ENCODE peak calls at places on chromosome 11, in seven cellular contexts. One of them, this sample, is unnamed.

GRCh38 chr11:864928-865327 is 22.3 kb downstream of the TSPAN4 start:
- DNase-seq in esophagus squamous epithelium: no peak
- DNase-seq in spleen: no peak
- DNase-seq in breast epithelium: no peak
- DNase-seq in tibial nerve: no peak
- DNase-seq in ovary: no peak
- DNase-seq in sigmoid colon: no peak
- DNase-seq in this sample: no peak

GRCh38 chr11:12276356-12276755 is 101.0 kb upstream of the PARVA start:
- DNase-seq in esophagus squamous epithelium: no peak
- DNase-seq in spleen: no peak
- DNase-seq in breast epithelium: no peak
- DNase-seq in tibial nerve: no peak
- DNase-seq in ovary: peak; percentile 7
- DNase-seq in sigmoid colon: peak; percentile 35
- DNase-seq in this sample: no peak

GRCh38 chr11:100774859-100775258 is 87.8 kb downstream of the ARHGAP42 start:
- DNase-seq in esophagus squamous epithelium: no peak
- DNase-seq in spleen: no peak
- DNase-seq in breast epithelium: no peak
- DNase-seq in tibial nerve: no peak
- DNase-seq in ovary: no peak
- DNase-seq in sigmoid colon: no peak
- DNase-seq in this sample: no peak

GRCh38 chr11:36088234-36088975 is 144.5 kb downstream of the LDLRAD3 start:
- DNase-seq in esophagus squamous epithelium: no peak
- DNase-seq in spleen: no peak
- DNase-seq in breast epithelium: no peak
- DNase-seq in tibial nerve: no peak
- DNase-seq in ovary: no peak
- DNase-seq in sigmoid colon: no peak
- DNase-seq in this sample: no peak

GRCh38 chr11:129143335-129143734 is 48.8 kb downstream of the ARHGAP32 start:
- DNase-seq in esophagus squamous epithelium: no peak
- DNase-seq in spleen: no peak
- DNase-seq in breast epithelium: no peak
- DNase-seq in tibial nerve: peak; percentile 53
- DNase-seq in ovary: peak; percentile 68
- DNase-seq in sigmoid colon: peak; percentile 88
- DNase-seq in this sample: no peak

GRCh38 chr11:8318536-8318935 is 54.9 kb upstream of the LMO1 start:
- DNase-seq in esophagus squamous epithelium: no peak
- DNase-seq in spleen: peak; percentile 70
- DNase-seq in breast epithelium: peak; percentile 20
- DNase-seq in tibial nerve: no peak
- DNase-seq in ovary: no peak
- DNase-seq in sigmoid colon: peak; percentile 55
- DNase-seq in this sample: no peak

GRCh38 chr11:1384206-1384965 is 5.3 kb upstream of the BRSK2 start:
- DNase-seq in esophagus squamous epithelium: no peak
- DNase-seq in spleen: peak; percentile 85
- DNase-seq in breast epithelium: no peak
- DNase-seq in tibial nerve: no peak
- DNase-seq in ovary: no peak
- DNase-seq in sigmoid colon: no peak
- DNase-seq in this sample: no peak

GRCh38 chr11:69808708-69809107 is 10.5 kb downstream of the FGF3 start:
- DNase-seq in esophagus squamous epithelium: no peak
- DNase-seq in spleen: no peak
- DNase-seq in breast epithelium: no peak
- DNase-seq in tibial nerve: no peak
- DNase-seq in ovary: no peak
- DNase-seq in sigmoid colon: no peak
- DNase-seq in this sample: no peak

GRCh38 chr11:2559527-2560311 is 114.9 kb downstream of the KCNQ1 start:
- DNase-seq in esophagus squamous epithelium: no peak
- DNase-seq in spleen: peak; percentile 75
- DNase-seq in breast epithelium: no peak
- DNase-seq in tibial nerve: peak; percentile 9
- DNase-seq in ovary: peak; percentile 8
- DNase-seq in sigmoid colon: peak; percentile 40
- DNase-seq in this sample: no peak

GRCh38 chr11:94885133-94885532 is 88.2 kb downstream of the CWC15 start:
- DNase-seq in esophagus squamous epithelium: no peak
- DNase-seq in spleen: no peak
- DNase-seq in breast epithelium: no peak
- DNase-seq in tibial nerve: no peak
- DNase-seq in ovary: no peak
- DNase-seq in sigmoid colon: no peak
- DNase-seq in this sample: no peak

GRCh38 chr11:2158291-2158737 is 2.7 kb downstream of the INS start:
- DNase-seq in esophagus squamous epithelium: no peak
- DNase-seq in spleen: no peak
- DNase-seq in breast epithelium: no peak
- DNase-seq in tibial nerve: no peak
- DNase-seq in ovary: no peak
- DNase-seq in sigmoid colon: no peak
- DNase-seq in this sample: no peak

GRCh38 chr11:73976451-73977151 is 6.0 kb downstream of the UCP2 start:
- DNase-seq in esophagus squamous epithelium: no peak
- DNase-seq in spleen: peak; percentile 77
- DNase-seq in breast epithelium: peak; percentile 47
- DNase-seq in tibial nerve: no peak
- DNase-seq in ovary: no peak
- DNase-seq in sigmoid colon: peak; percentile 56
- DNase-seq in this sample: no peak

GRCh38 chr11:91220476-91221202 is 997.8 kb upstream of the CHORDC1 start:
- DNase-seq in esophagus squamous epithelium: no peak
- DNase-seq in spleen: no peak
- DNase-seq in breast epithelium: no peak
- DNase-seq in tibial nerve: no peak
- DNase-seq in ovary: no peak
- DNase-seq in sigmoid colon: no peak
- DNase-seq in this sample: no peak

GRCh38 chr11:120182357-120182756 is 28.5 kb upstream of the OAF start:
- DNase-seq in esophagus squamous epithelium: no peak
- DNase-seq in spleen: peak; percentile 51
- DNase-seq in breast epithelium: no peak
- DNase-seq in tibial nerve: no peak
- DNase-seq in ovary: no peak
- DNase-seq in sigmoid colon: peak; percentile 28
- DNase-seq in this sample: no peak

GRCh38 chr11:6480299-6480914 is 724 bp downstream of the ARFIP2 start:
- DNase-seq in esophagus squamous epithelium: no peak
- DNase-seq in spleen: no peak
- DNase-seq in breast epithelium: no peak
- DNase-seq in tibial nerve: no peak
- DNase-seq in ovary: no peak
- DNase-seq in sigmoid colon: no peak
- DNase-seq in this sample: no peak

GRCh38 chr11:27861706-27862430 is 161.6 kb upstream of the BDNF start:
- DNase-seq in esophagus squamous epithelium: no peak
- DNase-seq in spleen: no peak
- DNase-seq in breast epithelium: no peak
- DNase-seq in tibial nerve: no peak
- DNase-seq in ovary: no peak
- DNase-seq in sigmoid colon: no peak
- DNase-seq in this sample: no peak

GRCh38 chr11:1480555-1481482 is 5.8 kb downstream of the MOB2 start:
- DNase-seq in esophagus squamous epithelium: no peak
- DNase-seq in spleen: peak; percentile 67
- DNase-seq in breast epithelium: no peak
- DNase-seq in tibial nerve: no peak
- DNase-seq in ovary: no peak
- DNase-seq in sigmoid colon: peak; percentile 68
- DNase-seq in this sample: no peak

GRCh38 chr11:113876798-113877672 is 1.7 kb upstream of the USP28 start:
- DNase-seq in esophagus squamous epithelium: no peak
- DNase-seq in spleen: no peak
- DNase-seq in breast epithelium: no peak
- DNase-seq in tibial nerve: no peak
- DNase-seq in ovary: no peak
- DNase-seq in sigmoid colon: no peak
- DNase-seq in this sample: no peak

GRCh38 chr11:3949132-3949531 is 93.7 kb downstream of the STIM1 start:
- DNase-seq in esophagus squamous epithelium: no peak
- DNase-seq in spleen: no peak
- DNase-seq in breast epithelium: no peak
- DNase-seq in tibial nerve: no peak
- DNase-seq in ovary: no peak
- DNase-seq in sigmoid colon: no peak
- DNase-seq in this sample: no peak

GRCh38 chr11:6328321-6328720 is 8.0 kb upstream of the CAVIN3 start:
- DNase-seq in esophagus squamous epithelium: no peak
- DNase-seq in spleen: no peak
- DNase-seq in breast epithelium: no peak
- DNase-seq in tibial nerve: no peak
- DNase-seq in ovary: no peak
- DNase-seq in sigmoid colon: no peak
- DNase-seq in this sample: no peak

GRCh38 chr11:17558916-17559315 is 11.9 kb downstream of the OTOG start:
- DNase-seq in esophagus squamous epithelium: no peak
- DNase-seq in spleen: no peak
- DNase-seq in breast epithelium: peak; percentile 24
- DNase-seq in tibial nerve: no peak
- DNase-seq in ovary: no peak
- DNase-seq in sigmoid colon: peak; percentile 39
- DNase-seq in this sample: no peak

GRCh38 chr11:17561466-17562001 is 14.5 kb downstream of the OTOG start:
- DNase-seq in esophagus squamous epithelium: no peak
- DNase-seq in spleen: no peak
- DNase-seq in breast epithelium: peak; percentile 37
- DNase-seq in tibial nerve: no peak
- DNase-seq in ovary: no peak
- DNase-seq in sigmoid colon: peak; percentile 55
- DNase-seq in this sample: no peak

GRCh38 chr11:17559341-17560087 is 12.5 kb downstream of the OTOG start:
- DNase-seq in esophagus squamous epithelium: no peak
- DNase-seq in spleen: no peak
- DNase-seq in breast epithelium: peak; percentile 22
- DNase-seq in tibial nerve: no peak
- DNase-seq in ovary: no peak
- DNase-seq in sigmoid colon: peak; percentile 40
- DNase-seq in this sample: no peak

GRCh38 chr11:17561111-17561415 is 14.0 kb downstream of the OTOG start:
- DNase-seq in esophagus squamous epithelium: no peak
- DNase-seq in spleen: no peak
- DNase-seq in breast epithelium: peak; percentile 14
- DNase-seq in tibial nerve: no peak
- DNase-seq in ovary: no peak
- DNase-seq in sigmoid colon: peak; percentile 47
- DNase-seq in this sample: no peak

GRCh38 chr11:17560281-17561110 is 13.4 kb downstream of the OTOG start:
- DNase-seq in esophagus squamous epithelium: no peak
- DNase-seq in spleen: no peak
- DNase-seq in breast epithelium: peak; percentile 22
- DNase-seq in tibial nerve: no peak
- DNase-seq in ovary: no peak
- DNase-seq in sigmoid colon: peak; percentile 34
- DNase-seq in this sample: no peak
- TF ChIP-seq POLR2A in esophagus squamous epithelium: no peak
- TF ChIP-seq POLR2A in spleen: no peak
- TF ChIP-seq POLR2A in breast epithelium: no peak
- TF ChIP-seq POLR2A in tibial nerve: no peak
- TF ChIP-seq POLR2A in ovary: no peak
- TF ChIP-seq POLR2A in sigmoid colon: no peak
- TF ChIP-seq POLR2A in this sample: no peak

DNA sequence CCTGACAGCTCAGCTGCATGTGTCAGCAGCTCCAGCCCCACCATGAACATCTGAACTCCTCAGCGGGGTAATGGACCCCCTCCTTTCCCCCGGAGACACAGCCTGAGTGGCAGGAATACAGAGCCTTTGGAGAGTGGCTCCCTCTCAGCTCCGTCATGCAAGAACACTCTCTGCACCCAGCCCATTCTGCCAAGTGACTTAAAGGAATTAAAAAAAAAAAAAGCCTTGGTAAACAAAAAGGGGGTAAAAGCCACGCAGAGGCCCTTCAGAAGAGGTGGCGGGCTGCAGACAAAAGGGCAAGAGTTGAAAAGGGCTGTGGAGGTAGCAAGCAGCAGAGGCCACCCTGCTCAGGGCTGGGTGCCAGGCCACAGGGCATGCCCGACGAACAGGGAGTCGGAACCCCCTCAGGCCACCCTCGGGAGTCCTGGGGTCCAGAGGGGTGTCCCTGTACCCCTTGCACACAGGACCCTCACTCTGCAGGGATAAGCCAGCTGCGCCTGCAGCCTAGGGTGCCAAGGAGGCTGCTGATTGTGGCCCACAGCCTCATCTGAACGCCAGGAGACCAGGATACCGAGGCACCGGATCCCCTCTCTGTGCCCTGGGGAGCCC is 62.4 kb downstream of the MACROD1 start:
- DNase-seq in esophagus squamous epithelium: no peak
- DNase-seq in spleen: no peak
- DNase-seq in breast epithelium: no peak
- DNase-seq in tibial nerve: no peak
- DNase-seq in ovary: no peak
- DNase-seq in sigmoid colon: no peak
- DNase-seq in this sample: no peak
- H3K27me3 ChIP-seq in esophagus squamous epithelium: no peaks in the 10 kb centered on the region
- H3K27me3 ChIP-seq in spleen: no peaks in the 10 kb centered on the region
- H3K27me3 ChIP-seq in breast epithelium: no peaks in the 10 kb centered on the region
- H3K27me3 ChIP-seq in tibial nerve: no peaks in the 10 kb centered on the region
- H3K27me3 ChIP-seq in ovary: no peaks in the 10 kb centered on the region
- H3K27me3 ChIP-seq in sigmoid colon: no peaks in the 10 kb centered on the region
- H3K27me3 ChIP-seq in this sample: no peaks in the 10 kb centered on the region

GRCh38 chr11:61361686-61362541 is at the start of the genes CYB561A3 and TMEM138:
- DNase-seq in esophagus squamous epithelium: peak; percentile 83
- DNase-seq in spleen: peak; percentile 99
- DNase-seq in breast epithelium: peak; percentile 89
- DNase-seq in tibial nerve: peak; percentile 87
- DNase-seq in ovary: peak; percentile 90
- DNase-seq in sigmoid colon: peak; percentile 97
- DNase-seq in this sample: peak; percentile 94
- TF ChIP-seq POLR2A in esophagus squamous epithelium: peak; percentile 84
- TF ChIP-seq POLR2A in spleen: peak; percentile 94
- TF ChIP-seq POLR2A in breast epithelium: peak; percentile 24
- TF ChIP-seq POLR2A in tibial nerve: peak; percentile 74
- TF ChIP-seq POLR2A in ovary: peak; percentile 54
- TF ChIP-seq POLR2A in sigmoid colon: peak; percentile 85
- TF ChIP-seq POLR2A in this sample: peak; percentile 83

GRCh38 chr11:86809561-86809960 is 9.2 kb downstream of the PRSS23 start:
- DNase-seq in esophagus squamous epithelium: no peak
- DNase-seq in spleen: no peak
- DNase-seq in breast epithelium: no peak
- DNase-seq in tibial nerve: no peak
- DNase-seq in ovary: no peak
- DNase-seq in sigmoid colon: no peak
- DNase-seq in this sample: no peak

GRCh38 chr11:86812981-86813380 is 12.6 kb downstream of the PRSS23 start:
- DNase-seq in esophagus squamous epithelium: no peak
- DNase-seq in spleen: no peak
- DNase-seq in breast epithelium: no peak
- DNase-seq in tibial nerve: no peak
- DNase-seq in ovary: no peak
- DNase-seq in sigmoid colon: no peak
- DNase-seq in this sample: no peak

GRCh38 chr11:86814775-86815174 is 14.4 kb downstream of the PRSS23 start:
- DNase-seq in esophagus squamous epithelium: no peak
- DNase-seq in spleen: no peak
- DNase-seq in breast epithelium: no peak
- DNase-seq in tibial nerve: no peak
- DNase-seq in ovary: no peak
- DNase-seq in sigmoid colon: no peak
- DNase-seq in this sample: no peak

GRCh38 chr11:86812322-86812670 is 12.0 kb downstream of the PRSS23 start:
- DNase-seq in esophagus squamous epithelium: no peak
- DNase-seq in spleen: no peak
- DNase-seq in breast epithelium: no peak
- DNase-seq in tibial nerve: no peak
- DNase-seq in ovary: no peak
- DNase-seq in sigmoid colon: no peak
- DNase-seq in this sample: no peak

GRCh38 chr11:86811637-86812321 is 11.4 kb downstream of the PRSS23 start:
- DNase-seq in esophagus squamous epithelium: no peak
- DNase-seq in spleen: no peak
- DNase-seq in breast epithelium: no peak
- DNase-seq in tibial nerve: no peak
- DNase-seq in ovary: no peak
- DNase-seq in sigmoid colon: no peak
- DNase-seq in this sample: no peak
- H3K27me3 ChIP-seq in esophagus squamous epithelium: no peaks in the 10 kb centered on the region
- H3K27me3 ChIP-seq in spleen: no peaks in the 10 kb centered on the region
- H3K27me3 ChIP-seq in breast epithelium: no peaks in the 10 kb centered on the region
- H3K27me3 ChIP-seq in tibial nerve: no peaks in the 10 kb centered on the region
- H3K27me3 ChIP-seq in ovary: no peaks in the 10 kb centered on the region
- H3K27me3 ChIP-seq in sigmoid colon: no peaks in the 10 kb centered on the region
- H3K27me3 ChIP-seq in this sample: no peaks in the 10 kb centered on the region

This sample was measured in prostate gland.